ENCODE peak calls at places on chromosomes 1 and 21, in ten cellular contexts. Z is coronary artery; H is heart left ventricle; D is OCI-LY7; U is lung; Q is left lung; O is tibial nerve; R is ovary; A is effector memory CD4-positive, alpha-beta T cell; P is upper lobe of right lung. L is an unnamed sample.

GRCh38 chr1:51819810-51820209 is 58.7 kb downstream of the NRDC start:
- DNase-seq in Z (no peak), H (no peak), D (no peak), U (no peak), Q (no peak), O (no peak), R (no peak), A (no peak), P (no peak), L (no peak)

GRCh38 chr1:216054593-216054992 is 368.7 kb downstream of the USH2A start:
- DNase-seq in Z (no peak), H (no peak), D (no peak), U (no peak), Q (no peak), O (no peak), R (no peak), A (no peak), P (no peak), L (no peak)

GRCh38 chr1:203075249-203076030 is 10.4 kb downstream of the MYOG start:
- DNase-seq in Z (no peak), H (no peak), D (no peak), U (no peak), Q (peak), O (no peak), R (no peak), A (no peak), P (no peak), L (no peak)

GRCh38 chr1:173409613-173410012 is 67.5 kb upstream of the PRDX6 start:
- DNase-seq in Z (no peak), H (peak), D (peak), U (peak), Q (no peak), O (no peak), R (peak), A (no peak), P (peak), L (no peak)

GRCh38 chr21:42423197-42423675 is 19.5 kb downstream of the UBASH3A start:
- DNase-seq in Z (no peak), H (no peak), D (no peak), U (no peak), Q (no peak), O (no peak), R (no peak), A (peak), P (no peak), L (no peak)

GRCh38 chr1:10168912-10169514 is 41.4 kb upstream of the KIF1B start:
- DNase-seq in Z (no peak), H (no peak), D (no peak), U (no peak), Q (no peak), O (no peak), R (no peak), A (no peak), P (no peak), L (no peak)

GRCh38 chr1:8408151-8408839 is 90.4 kb downstream of the SLC45A1 start:
- DNase-seq in Z (peak), H (peak), D (no peak), U (peak), Q (no peak), O (no peak), R (peak), A (no peak), P (no peak), L (peak)

GRCh38 chr1:33335020-33335419 is 14.1 kb upstream of the A3GALT2 start:
- DNase-seq in Z (no peak), H (no peak), D (no peak), U (no peak), Q (no peak), O (no peak), R (no peak), A (no peak), P (no peak), L (no peak)

GRCh38 chr1:62144238-62144831 is 50.3 kb upstream of the L1TD1 start:
- DNase-seq in Z (no peak), H (no peak), D (peak), U (no peak), Q (no peak), O (no peak), R (no peak), A (no peak), P (no peak), L (no peak)

GRCh38 chr1:200245492-200245891 is 164.3 kb downstream of the ZNF281 start:
- DNase-seq in Z (no peak), H (no peak), D (no peak), U (no peak), Q (no peak), O (no peak), R (no peak), A (no peak), P (no peak), L (no peak)

GRCh38 chr1:24416666-24417391 is 1.2 kb downstream of the NIPAL3 start:
- DNase-seq in Z (no peak), H (no peak), D (peak), U (no peak), Q (no peak), O (no peak), R (no peak), A (no peak), P (no peak), L (no peak)

GRCh38 chr21:32887026-32887425 is 115.5 kb upstream of the PAXBP1 start:
- DNase-seq in Z (no peak), H (no peak), D (no peak), U (no peak), Q (no peak), O (no peak), R (no peak), A (no peak), P (no peak), L (no peak)

GRCh38 chr1:91070274-91070673 is 48.4 kb upstream of the ZNF644 start:
- DNase-seq in Z (no peak), H (no peak), D (no peak), U (no peak), Q (no peak), O (no peak), R (no peak), A (no peak), P (no peak), L (no peak)

GRCh38 chr1:12181568-12181967 is 14.8 kb downstream of the TNFRSF1B start:
- DNase-seq in Z (no peak), H (no peak), D (no peak), U (no peak), Q (peak), O (no peak), R (no peak), A (no peak), P (no peak), L (no peak)
- H3K27ac ChIP-seq in Z (peak), H (no peak), D (no peak), U (no peak), Q (peak), O (peak), R (no peak), A (peak), P (peak), L (peak)

GRCh38 chr1:117225931-117226330 is 15.2 kb upstream of the VTCN1 start:
- DNase-seq in Z (no peak), H (no peak), D (no peak), U (no peak), Q (no peak), O (no peak), R (no peak), A (no peak), P (no peak), L (no peak)

GRCh38 chr1:117232551-117232950 is 21.8 kb upstream of the VTCN1 start:
- DNase-seq in Z (no peak), H (no peak), D (no peak), U (no peak), Q (no peak), O (no peak), R (no peak), A (no peak), P (no peak), L (no peak)

GRCh38 chr1:117229217-117229616 is 18.5 kb upstream of the VTCN1 start:
- DNase-seq in Z (no peak), H (no peak), D (no peak), U (no peak), Q (no peak), O (no peak), R (no peak), A (no peak), P (no peak), L (no peak)

GRCh38 chr1:117235863-117236465 is 25.2 kb upstream of the VTCN1 start:
- DNase-seq in Z (no peak), H (peak), D (no peak), U (no peak), Q (no peak), O (no peak), R (no peak), A (no peak), P (no peak), L (no peak)

GRCh38 chr1:117231748-117232373 is 21.1 kb upstream of the VTCN1 start:
- DNase-seq in Z (no peak), H (no peak), D (no peak), U (peak), Q (no peak), O (no peak), R (no peak), A (no peak), P (no peak), L (no peak)
- H3K27ac ChIP-seq in Z (no peak), H (peak), D (no peak), U (peak), Q (no peak), O (peak), R (no peak), A (no peak), P (no peak), L (peak)

GRCh38 chr1:230354005-230354404 is 72.1 kb downstream of the PGBD5 start:
- DNase-seq in Z (no peak), H (no peak), D (no peak), U (no peak), Q (no peak), O (no peak), R (no peak), A (no peak), P (no peak), L (no peak)

GRCh38 chr1:230352537-230352936 is 73.6 kb downstream of the PGBD5 start:
- DNase-seq in Z (no peak), H (no peak), D (no peak), U (no peak), Q (no peak), O (no peak), R (no peak), A (no peak), P (no peak), L (no peak)

GRCh38 chr1:230350208-230350921 is 75.8 kb downstream of the PGBD5 start:
- DNase-seq in Z (no peak), H (peak), D (no peak), U (no peak), Q (no peak), O (no peak), R (no peak), A (no peak), P (no peak), L (no peak)

GRCh38 chr1:230351516-230351915 is 74.6 kb downstream of the PGBD5 start:
- DNase-seq in Z (no peak), H (no peak), D (no peak), U (no peak), Q (no peak), O (no peak), R (no peak), A (no peak), P (no peak), L (no peak)

DNA sequence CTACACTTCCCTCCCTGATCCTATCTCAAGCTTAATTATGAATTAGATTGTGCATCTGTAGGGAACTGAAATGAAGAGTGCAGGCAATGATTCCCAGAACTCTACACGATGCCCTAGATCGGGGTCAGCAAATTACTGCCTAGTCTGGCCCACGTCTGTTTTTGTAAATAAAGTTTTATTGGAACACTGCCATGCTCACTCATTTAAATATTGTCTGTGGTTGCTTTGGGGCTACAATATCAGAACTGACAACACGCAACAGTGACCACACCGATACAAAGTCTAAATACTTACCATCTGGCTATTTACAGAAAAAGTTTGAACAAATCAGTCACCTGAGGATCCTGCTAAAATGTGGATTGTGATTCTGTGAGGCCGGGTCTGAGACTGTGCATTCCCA is 74.1 kb downstream of the PGBD5 start:
- DNase-seq in Z (no peak), H (no peak), D (no peak), U (no peak), Q (no peak), O (no peak), R (no peak), A (no peak), P (no peak), L (no peak)
- H3K27ac ChIP-seq in Z (no peak), H (no peak), D (no peak), U (no peak), Q (no peak), O (no peak), R (no peak), A (no peak), P (no peak), L (no peak)

DNA sequence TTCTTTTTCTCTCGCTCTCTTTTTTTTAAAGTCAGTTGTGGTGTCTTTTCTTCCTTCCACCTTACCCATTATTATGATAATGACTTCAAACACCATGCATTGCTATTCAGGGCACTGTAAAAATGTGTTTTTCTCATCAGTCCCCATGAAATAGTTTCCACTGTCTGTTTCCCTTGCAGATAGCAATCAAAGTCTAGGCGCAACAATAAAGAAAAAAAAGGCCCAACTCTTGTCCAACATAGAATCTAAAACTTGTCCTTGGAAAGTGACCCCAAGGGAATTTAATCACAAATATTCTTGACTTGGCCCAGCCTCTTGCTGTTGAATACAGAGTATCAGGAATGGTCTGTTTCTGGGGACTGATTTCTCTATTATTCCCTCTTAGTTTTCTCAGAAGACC is 382.5 kb downstream of the PLPP3 start:
- DNase-seq in Z (no peak), H (no peak), D (no peak), U (no peak), Q (no peak), O (no peak), R (no peak), A (no peak), P (no peak), L (no peak)
- H3K27ac ChIP-seq in Z (no peak), H (peak), D (no peak), U (no peak), Q (no peak), O (no peak), R (no peak), A (no peak), P (no peak), L (no peak)

GRCh38 chr21:37232274-37233018 is 34.7 kb downstream of the VPS26C start:
- DNase-seq in Z (no peak), H (no peak), D (peak), U (no peak), Q (no peak), O (no peak), R (no peak), A (no peak), P (no peak), L (no peak)
- H3K27ac ChIP-seq in Z (no peak), H (no peak), D (peak), U (no peak), Q (no peak), O (no peak), R (no peak), A (no peak), P (no peak), L (no peak)

GRCh38 chr1:151009674-151010345 is 1.6 kb downstream of the PRUNE1 start:
- DNase-seq in Z (no peak), H (no peak), D (no peak), U (no peak), Q (no peak), O (no peak), R (no peak), A (no peak), P (no peak), L (no peak)
- H3K27ac ChIP-seq in Z (peak), H (peak), D (no peak), U (no peak), Q (peak), O (peak), R (no peak), A (no peak), P (no peak), L (no peak)